ENCODE peak calls at places on chromosomes 4 and X, in seven cellular contexts. One of them, this sample, is unnamed.

GRCh38 chrX:129472116-129472515 is 51.2 kb downstream of the SMARCA1 start:
- DNase-seq in vagina: no peak
- DNase-seq in mucosa of descending colon: no peak
- DNase-seq in uterus: no peak
- DNase-seq in heart right ventricle: no peak
- DNase-seq in HepG2: no peak
- DNase-seq in mammary epithelial cell: peak; percentile 23
- DNase-seq in this sample: no peak

GRCh38 chrX:2690856-2691542 is at the start of gene CD99:
- DNase-seq in vagina: no peak
- DNase-seq in mammary epithelial cell: peak; percentile 77
- DNase-seq in mucosa of descending colon: peak; percentile 96
- DNase-seq in heart right ventricle: peak; percentile 91
- DNase-seq in HepG2: peak; percentile 80
- DNase-seq in uterus: peak; percentile 93
- DNase-seq in this sample: peak; percentile 95

GRCh38 chr4:61853041-61853440 is 652.9 kb downstream of the ADGRL3 start:
- DNase-seq in uterus: no peak
- DNase-seq in mucosa of descending colon: no peak
- DNase-seq in vagina: no peak
- DNase-seq in HepG2: no peak
- DNase-seq in heart right ventricle: no peak
- DNase-seq in mammary epithelial cell: no peak
- DNase-seq in this sample: no peak

GRCh38 chr4:114807759-114808404 is 209.3 kb downstream of the UGT8 start:
- DNase-seq in mammary epithelial cell: peak; percentile 14
- DNase-seq in mucosa of descending colon: peak; percentile 10
- DNase-seq in uterus: no peak
- DNase-seq in HepG2: peak; percentile 42
- DNase-seq in heart right ventricle: no peak
- DNase-seq in vagina: no peak
- DNase-seq in this sample: peak; percentile 66

GRCh38 chr4:103415801-103416200 is 217.7 kb upstream of the CENPE start:
- DNase-seq in heart right ventricle: no peak
- DNase-seq in uterus: no peak
- DNase-seq in mucosa of descending colon: no peak
- DNase-seq in HepG2: no peak
- DNase-seq in mammary epithelial cell: no peak
- DNase-seq in vagina: no peak
- DNase-seq in this sample: peak; percentile 66

GRCh38 chr4:51849430-51849829 is 6.5 kb downstream of the DCUN1D4 start:
- DNase-seq in mucosa of descending colon: no peak
- DNase-seq in heart right ventricle: no peak
- DNase-seq in HepG2: no peak
- DNase-seq in vagina: no peak
- DNase-seq in uterus: no peak
- DNase-seq in mammary epithelial cell: no peak
- DNase-seq in this sample: no peak

GRCh38 chrX:20412871-20413486 is 146.3 kb upstream of the RPS6KA3 start:
- DNase-seq in mucosa of descending colon: peak; percentile 25
- DNase-seq in vagina: no peak
- DNase-seq in heart right ventricle: peak; percentile 5
- DNase-seq in uterus: no peak
- DNase-seq in HepG2: no peak
- DNase-seq in mammary epithelial cell: no peak
- DNase-seq in this sample: no peak

GRCh38 chr4:8582941-8583654 is 2.9 kb downstream of the GPR78 start:
- DNase-seq in mucosa of descending colon: no peak
- DNase-seq in mammary epithelial cell: no peak
- DNase-seq in HepG2: no peak
- DNase-seq in vagina: no peak
- DNase-seq in uterus: no peak
- DNase-seq in heart right ventricle: no peak
- DNase-seq in this sample: peak; percentile 27

GRCh38 chrX:103051260-103051789 is 12.6 kb downstream of the BEX1 start:
- DNase-seq in mucosa of descending colon: no peak
- DNase-seq in vagina: no peak
- DNase-seq in uterus: no peak
- DNase-seq in HepG2: no peak
- DNase-seq in mammary epithelial cell: no peak
- DNase-seq in heart right ventricle: no peak
- DNase-seq in this sample: no peak

GRCh38 chr4:605702-606425 is 19.5 kb upstream of the PDE6B start:
- DNase-seq in HepG2: no peak
- DNase-seq in mucosa of descending colon: no peak
- DNase-seq in uterus: no peak
- DNase-seq in heart right ventricle: no peak
- DNase-seq in vagina: no peak
- DNase-seq in mammary epithelial cell: no peak
- DNase-seq in this sample: no peak

GRCh38 chrX:57752866-57753265 is 72.8 kb upstream of the NLRP2B start:
- DNase-seq in mucosa of descending colon: no peak
- DNase-seq in HepG2: no peak
- DNase-seq in heart right ventricle: no peak
- DNase-seq in vagina: no peak
- DNase-seq in mammary epithelial cell: no peak
- DNase-seq in uterus: no peak
- DNase-seq in this sample: no peak

GRCh38 chrX:111041018-111041462 is 55.0 kb upstream of the PAK3 start:
- DNase-seq in HepG2: peak; percentile 9
- DNase-seq in heart right ventricle: no peak
- DNase-seq in mammary epithelial cell: peak; percentile 89
- DNase-seq in vagina: no peak
- DNase-seq in uterus: no peak
- DNase-seq in mucosa of descending colon: peak; percentile 1
- DNase-seq in this sample: no peak

GRCh38 chr4:40475609-40476008 is 140.5 kb downstream of the CHRNA9 start:
- DNase-seq in uterus: no peak
- DNase-seq in mammary epithelial cell: no peak
- DNase-seq in HepG2: peak; percentile 9
- DNase-seq in vagina: no peak
- DNase-seq in heart right ventricle: no peak
- DNase-seq in mucosa of descending colon: peak; percentile 73
- DNase-seq in this sample: peak; percentile 25

GRCh38 chr4:183321079-183321478 is 1.0 kb upstream of the CLDN22 start:
- DNase-seq in mucosa of descending colon: no peak
- DNase-seq in vagina: no peak
- DNase-seq in uterus: no peak
- DNase-seq in mammary epithelial cell: no peak
- DNase-seq in HepG2: no peak
- DNase-seq in heart right ventricle: no peak
- DNase-seq in this sample: no peak

GRCh38 chr4:175691791-175692190 is 120.3 kb downstream of the GPM6A start:
- DNase-seq in mucosa of descending colon: no peak
- DNase-seq in mammary epithelial cell: no peak
- DNase-seq in heart right ventricle: no peak
- DNase-seq in HepG2: no peak
- DNase-seq in uterus: no peak
- DNase-seq in vagina: no peak
- DNase-seq in this sample: no peak

GRCh38 chrX:154396948-154397887 is 959 bp upstream of the RPL10 start:
- DNase-seq in vagina: no peak
- DNase-seq in mucosa of descending colon: peak; percentile 78
- DNase-seq in heart right ventricle: peak; percentile 72
- DNase-seq in HepG2: peak; percentile 40
- DNase-seq in mammary epithelial cell: peak; percentile 58
- DNase-seq in uterus: peak; percentile 80
- DNase-seq in this sample: peak; percentile 76

GRCh38 chrX:39983715-39984114 is 114.0 kb downstream of the BCOR start:
- DNase-seq in mammary epithelial cell: peak; percentile 59
- DNase-seq in vagina: no peak
- DNase-seq in heart right ventricle: no peak
- DNase-seq in uterus: no peak
- DNase-seq in HepG2: no peak
- DNase-seq in mucosa of descending colon: no peak
- DNase-seq in this sample: no peak

GRCh38 chrX:131779313-131779712 is 235.4 kb downstream of the OR13H1 start:
- DNase-seq in mammary epithelial cell: no peak
- DNase-seq in vagina: no peak
- DNase-seq in heart right ventricle: no peak
- DNase-seq in uterus: no peak
- DNase-seq in HepG2: no peak
- DNase-seq in mucosa of descending colon: no peak
- DNase-seq in this sample: no peak

GRCh38 chrX:131783555-131784338 is 239.4 kb upstream of the STK26 start:
- DNase-seq in heart right ventricle: no peak
- DNase-seq in vagina: no peak
- DNase-seq in HepG2: no peak
- DNase-seq in mucosa of descending colon: no peak
- DNase-seq in uterus: peak; percentile 78
- DNase-seq in mammary epithelial cell: peak; percentile 86
- DNase-seq in this sample: peak; percentile 13

GRCh38 chrX:131778269-131779218 is 234.7 kb downstream of the OR13H1 start:
- DNase-seq in uterus: peak; percentile 75
- DNase-seq in vagina: no peak
- DNase-seq in mucosa of descending colon: no peak
- DNase-seq in HepG2: no peak
- DNase-seq in heart right ventricle: no peak
- DNase-seq in mammary epithelial cell: peak; percentile 70
- DNase-seq in this sample: no peak
- TF ChIP-seq CTCF in uterus: peak; percentile 53
- TF ChIP-seq CTCF in vagina: peak; percentile 63
- TF ChIP-seq CTCF in mucosa of descending colon: no peak
- TF ChIP-seq CTCF in HepG2: no peak
- TF ChIP-seq CTCF in heart right ventricle: peak; percentile 45
- TF ChIP-seq CTCF in mammary epithelial cell: peak; percentile 21
- TF ChIP-seq CTCF in this sample: no peak

GRCh38 chr4:120921456-120922389 is 803 bp downstream of the PRDM5 start:
- DNase-seq in uterus: peak; percentile 63
- DNase-seq in mucosa of descending colon: peak; percentile 74
- DNase-seq in mammary epithelial cell: peak; percentile 65
- DNase-seq in vagina: no peak
- DNase-seq in HepG2: no peak
- DNase-seq in heart right ventricle: peak; percentile 80
- DNase-seq in this sample: peak; percentile 65

GRCh38 chr4:120919358-120919757 is 3.2 kb downstream of the PRDM5 start:
- DNase-seq in vagina: no peak
- DNase-seq in mammary epithelial cell: no peak
- DNase-seq in uterus: no peak
- DNase-seq in heart right ventricle: no peak
- DNase-seq in mucosa of descending colon: no peak
- DNase-seq in HepG2: no peak
- DNase-seq in this sample: no peak

GRCh38 chr4:120922390-120923200 is at the start of gene PRDM5:
- DNase-seq in mucosa of descending colon: peak; percentile 52
- DNase-seq in vagina: no peak
- DNase-seq in mammary epithelial cell: peak; percentile 35
- DNase-seq in heart right ventricle: peak; percentile 57
- DNase-seq in HepG2: no peak
- DNase-seq in uterus: peak; percentile 71
- DNase-seq in this sample: peak; percentile 66

GRCh38 chr4:120918788-120919187 is 3.7 kb downstream of the PRDM5 start:
- DNase-seq in HepG2: no peak
- DNase-seq in mammary epithelial cell: no peak
- DNase-seq in vagina: no peak
- DNase-seq in mucosa of descending colon: peak; percentile 21
- DNase-seq in heart right ventricle: peak; percentile 23
- DNase-seq in uterus: peak; percentile 17
- DNase-seq in this sample: no peak

DNA sequence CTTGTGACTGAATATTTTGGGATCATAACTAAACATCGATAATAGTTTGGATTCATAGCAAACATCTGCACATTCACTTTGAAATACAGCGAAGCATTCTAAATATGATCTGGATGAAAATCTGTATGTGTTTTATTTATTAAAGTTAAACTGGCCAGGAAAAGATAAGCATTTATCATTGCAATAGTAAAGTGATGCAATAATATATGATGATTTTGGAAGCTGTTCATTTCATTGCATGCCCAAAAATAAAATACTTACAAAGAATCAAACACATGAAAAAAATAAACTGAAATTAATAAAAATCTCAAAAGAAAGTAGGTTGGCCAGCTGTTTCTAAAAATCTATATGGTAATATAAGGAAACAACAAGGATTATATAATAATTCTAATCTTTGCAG is 1.9 kb downstream of the PRDM5 start:
- DNase-seq in uterus: no peak
- DNase-seq in HepG2: no peak
- DNase-seq in vagina: no peak
- DNase-seq in mammary epithelial cell: no peak
- DNase-seq in heart right ventricle: no peak
- DNase-seq in mucosa of descending colon: no peak
- DNase-seq in this sample: no peak
- H3K4me1 ChIP-seq in uterus: peaks cover 4% of the 10 kb centered on the region
- H3K4me1 ChIP-seq in HepG2: no peaks in the 10 kb centered on the region
- H3K4me1 ChIP-seq in vagina: peaks cover 27% of the 10 kb centered on the region
- H3K4me1 ChIP-seq in mammary epithelial cell: peaks cover 13% of the 10 kb centered on the region
- H3K4me1 ChIP-seq in heart right ventricle: peaks cover 49% of the 10 kb centered on the region
- H3K4me1 ChIP-seq in mucosa of descending colon: peaks cover 4% of the 10 kb centered on the region
- H3K4me1 ChIP-seq in this sample: peaks cover 3% of the 10 kb centered on the region

DNA sequence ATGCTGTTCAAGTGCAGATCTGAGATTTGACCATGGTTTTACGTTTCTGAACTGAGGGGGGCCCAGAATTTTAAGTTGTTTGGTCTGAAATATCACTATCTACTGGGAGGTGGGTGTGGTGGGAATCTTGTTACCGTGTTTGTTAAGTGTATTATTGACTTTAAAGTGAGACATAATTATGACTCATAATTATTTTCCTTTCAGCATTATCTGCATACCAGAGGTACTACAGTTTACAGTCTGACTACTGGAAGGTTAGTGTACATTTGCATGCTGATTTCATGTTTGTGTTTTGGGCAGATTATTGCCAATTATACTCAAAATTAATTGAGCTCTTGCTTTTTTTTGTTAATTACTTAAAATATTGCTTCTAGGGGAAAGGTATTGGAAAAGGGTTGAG is 101.5 kb downstream of the KDM6A start:
- DNase-seq in mammary epithelial cell: peak; percentile 63
- DNase-seq in mucosa of descending colon: no peak
- DNase-seq in uterus: no peak
- DNase-seq in vagina: no peak
- DNase-seq in HepG2: no peak
- DNase-seq in heart right ventricle: no peak
- DNase-seq in this sample: no peak
- H3K9me3 ChIP-seq in mammary epithelial cell: no peaks in the 10 kb centered on the region
- H3K9me3 ChIP-seq in mucosa of descending colon: no peaks in the 10 kb centered on the region
- H3K9me3 ChIP-seq in uterus: peaks cover 11% of the 10 kb centered on the region
- H3K9me3 ChIP-seq in vagina: peaks cover 4% of the 10 kb centered on the region
- H3K9me3 ChIP-seq in HepG2: no peaks in the 10 kb centered on the region
- H3K9me3 ChIP-seq in heart right ventricle: no peaks in the 10 kb centered on the region
- H3K9me3 ChIP-seq in this sample: no peaks in the 10 kb centered on the region

GRCh38 chrX:25442501-25442900 is 426.7 kb upstream of the ARX start:
- DNase-seq in HepG2: no peak
- DNase-seq in mucosa of descending colon: no peak
- DNase-seq in uterus: no peak
- DNase-seq in heart right ventricle: no peak
- DNase-seq in mammary epithelial cell: no peak
- DNase-seq in vagina: no peak
- DNase-seq in this sample: no peak
- TF ChIP-seq CTCF in HepG2: peak; percentile 9
- TF ChIP-seq CTCF in mucosa of descending colon: no peak
- TF ChIP-seq CTCF in uterus: no peak
- TF ChIP-seq CTCF in heart right ventricle: no peak
- TF ChIP-seq CTCF in mammary epithelial cell: no peak
- TF ChIP-seq CTCF in vagina: no peak
- TF ChIP-seq CTCF in this sample: no peak

DNA sequence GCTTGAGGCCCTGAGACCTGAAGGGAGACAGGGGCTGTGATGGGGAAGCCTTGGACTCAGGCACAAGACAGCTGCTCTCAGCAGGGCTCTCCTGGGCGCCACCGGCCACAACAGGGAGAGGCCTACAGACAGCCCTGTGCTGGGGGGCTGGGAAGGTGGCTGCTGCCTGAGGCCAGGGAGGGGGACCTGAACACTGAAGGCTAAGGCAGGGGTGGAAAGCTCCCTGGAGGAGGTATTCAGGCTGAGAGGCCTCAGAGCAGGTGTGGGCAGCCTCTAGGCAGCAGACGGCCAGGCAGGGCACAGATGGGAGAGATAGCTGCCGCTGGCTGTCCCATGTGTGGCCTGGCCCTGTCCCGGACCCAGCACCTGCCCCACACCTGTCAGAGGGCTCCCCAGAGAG is 33.0 kb downstream of the TACC3 start:
- DNase-seq in uterus: no peak
- DNase-seq in mammary epithelial cell: no peak
- DNase-seq in heart right ventricle: no peak
- DNase-seq in mucosa of descending colon: no peak
- DNase-seq in vagina: no peak
- DNase-seq in HepG2: no peak
- DNase-seq in this sample: no peak
- H3K4me1 ChIP-seq in uterus: no peaks in the 10 kb centered on the region
- H3K4me1 ChIP-seq in mammary epithelial cell: peaks cover 30% of the 10 kb centered on the region
- H3K4me1 ChIP-seq in heart right ventricle: peaks cover 14% of the 10 kb centered on the region
- H3K4me1 ChIP-seq in mucosa of descending colon: peaks cover 6% of the 10 kb centered on the region
- H3K4me1 ChIP-seq in vagina: peaks cover 63% of the 10 kb centered on the region
- H3K4me1 ChIP-seq in HepG2: peaks cover 95% of the 10 kb centered on the region
- H3K4me1 ChIP-seq in this sample: peaks cover 9% of the 10 kb centered on the region